ENCODE peak calls at places on chromosomes 7 and 10, in six cellular contexts. F is heart left ventricle, R is ovary, A is body of pancreas, I is transverse colon, B is suprapubic skin. T is an unnamed sample.

GRCh38 chr10:84244651-84245270 is at the start of gene RGR:
- DNase-seq in F (peak; percentile 49), I (no peak), R (no peak), B (peak; percentile 74), A (no peak), T (peak; percentile 48)

GRCh38 chr7:134854816-134855215 is 75.4 kb downstream of the CALD1 start:
- DNase-seq in F (peak; percentile 41), R (no peak), B (no peak), I (no peak), A (no peak), T (no peak)

GRCh38 chr10:22615819-22616499 is 98.4 kb downstream of the PIP4K2A start:
- DNase-seq in R (no peak), A (peak; percentile 20), F (peak; percentile 35), I (peak; percentile 65), B (no peak), T (peak; percentile 86)

GRCh38 chr7:8190121-8190895 is 71.7 kb downstream of the ICA1 start:
- DNase-seq in I (peak; percentile 59), R (peak; percentile 33), F (peak; percentile 36), A (peak; percentile 43), B (no peak), T (peak; percentile 86)

GRCh38 chr10:17538941-17539340 is 78.2 kb downstream of the HACD1 start:
- DNase-seq in F (no peak), R (no peak), A (no peak), B (no peak), I (no peak), T (no peak)

GRCh38 chr7:63065684-63066083 is 933.0 kb upstream of the ZNF722 start:
- DNase-seq in B (no peak), F (no peak), I (no peak), A (no peak), R (no peak), T (no peak)

GRCh38 chr10:45557275-45557905 is 115.2 kb downstream of the ZFAND4 start:
- DNase-seq in A (no peak), R (no peak), I (no peak), B (no peak), F (no peak), T (no peak)

GRCh38 chr7:119572132-119572531 is 700.8 kb upstream of the KCND2 start:
- DNase-seq in A (no peak), I (no peak), R (no peak), B (no peak), F (no peak), T (no peak)

GRCh38 chr7:157726764-157727163 is 390.0 kb downstream of the DNAJB6 start:
- DNase-seq in F (no peak), I (no peak), R (no peak), B (no peak), A (no peak), T (no peak)

GRCh38 chr10:128274938-128275337 is 148.7 kb upstream of the MKI67 start:
- DNase-seq in B (no peak), F (no peak), R (no peak), I (no peak), A (no peak), T (no peak)

GRCh38 chr10:105743343-105744056 is 1102.4 kb downstream of the SORCS3 start:
- DNase-seq in F (peak; percentile 61), A (peak; percentile 28), R (no peak), B (no peak), I (no peak), T (no peak)

GRCh38 chr10:103917326-103918052 is 495 bp downstream of the STN1 start:
- DNase-seq in I (peak; percentile 61), B (peak; percentile 85), F (peak; percentile 54), R (peak; percentile 50), A (peak; percentile 63), T (peak; percentile 65)

GRCh38 chr7:140639366-140640053 is 1.1 kb downstream of the DENND2A start:
- DNase-seq in R (peak; percentile 50), I (no peak), F (peak; percentile 70), A (no peak), B (no peak), T (no peak)

GRCh38 chr7:91668217-91668616 is 212.3 kb downstream of the MTERF1 start:
- DNase-seq in F (no peak), A (no peak), I (no peak), B (no peak), R (no peak), T (no peak)

GRCh38 chr10:48604408-48605263 is at the start of gene ARHGAP22:
- DNase-seq in I (peak; percentile 29), B (no peak), A (no peak), F (peak; percentile 48), R (peak; percentile 25), T (peak; percentile 56)

GRCh38 chr7:80724249-80724871 is 85.9 kb downstream of the CD36 start:
- DNase-seq in F (no peak), I (no peak), A (no peak), B (no peak), R (no peak), T (no peak)

GRCh38 chr7:84102213-84102612 is 92.4 kb downstream of the SEMA3A start:
- DNase-seq in I (no peak), B (no peak), F (no peak), A (no peak), R (no peak), T (no peak)

GRCh38 chr7:132739271-132739955 is 163.1 kb upstream of the PLXNA4 start:
- DNase-seq in A (no peak), I (no peak), B (no peak), F (peak; percentile 49), R (no peak), T (no peak)

GRCh38 chr10:14971867-14972448 is 12.8 kb downstream of the MEIG1 start:
- DNase-seq in A (peak; percentile 34), B (no peak), I (peak; percentile 38), R (no peak), F (no peak), T (peak; percentile 69)

GRCh38 chr7:76125560-76125959 is 76.1 kb upstream of the SRRM3 start:
- DNase-seq in A (no peak), I (no peak), B (no peak), R (no peak), F (no peak), T (no peak)

GRCh38 chr10:70579234-70580002 is 23.1 kb downstream of the PRF1 start:
- DNase-seq in R (no peak), A (no peak), F (no peak), B (no peak), I (no peak), T (no peak)

GRCh38 chr10:14093735-14094484 is 236.8 kb downstream of the FRMD4A start:
- DNase-seq in I (no peak), B (no peak), F (no peak), A (no peak), R (no peak), T (no peak)

GRCh38 chr10:108852211-108852610 is 1071.1 kb downstream of the XPNPEP1 start:
- DNase-seq in A (no peak), B (no peak), F (no peak), R (no peak), I (no peak), T (no peak)

GRCh38 chr10:87546971-87547413 is 42.3 kb downstream of the MINPP1 start:
- DNase-seq in R (no peak), A (no peak), B (no peak), I (no peak), F (no peak), T (no peak)

GRCh38 chr7:149727541-149728476 is 45.6 kb downstream of the ZNF467 start:
- DNase-seq in B (no peak), R (no peak), A (no peak), F (no peak), I (no peak), T (peak; percentile 2)

GRCh38 chr10:26566525-26567348 is 128.6 kb downstream of the APBB1IP start:
- DNase-seq in A (no peak), R (no peak), B (no peak), I (no peak), F (no peak), T (no peak)
- H3K4me3 ChIP-seq in A (peak overlapping the region; percentile 20), R (peak overlapping the region; percentile 24), B (peak overlapping the region; percentile 47), I (peak overlapping the region; percentile 14), F (peak overlapping the region; percentile 47), T (peak overlapping the region; percentile 45)

GRCh38 chr10:126252884-126253612 is 135.2 kb downstream of the ADAM12 start:
- DNase-seq in R (peak; percentile 64), A (no peak), F (peak; percentile 40), I (no peak), B (no peak), T (no peak)

GRCh38 chr10:126247454-126247975 is 140.8 kb downstream of the ADAM12 start:
- DNase-seq in I (peak; percentile 13), R (peak; percentile 77), B (no peak), A (peak; percentile 45), F (peak; percentile 39), T (peak; percentile 65)

GRCh38 chr10:126250527-126251310 is 137.6 kb downstream of the ADAM12 start:
- DNase-seq in A (no peak), F (no peak), R (no peak), I (no peak), B (no peak), T (no peak)

GRCh38 chr10:126251778-126252407 is 136.4 kb downstream of the ADAM12 start:
- DNase-seq in A (no peak), I (no peak), B (no peak), F (no peak), R (no peak), T (no peak)

GRCh38 chr10:126250045-126250444 is 138.2 kb downstream of the ADAM12 start:
- DNase-seq in A (no peak), B (no peak), R (no peak), F (no peak), I (no peak), T (no peak)
- H3K4me1 ChIP-seq in A (no peaks in the 10 kb centered on the region), B (peaks cover 22% of the 10 kb centered on the region), R (peaks cover 25% of the 10 kb centered on the region), F (peaks cover 8% of the 10 kb centered on the region), I (no peaks in the 10 kb centered on the region), T (peaks cover 5% of the 10 kb centered on the region)

DNA sequence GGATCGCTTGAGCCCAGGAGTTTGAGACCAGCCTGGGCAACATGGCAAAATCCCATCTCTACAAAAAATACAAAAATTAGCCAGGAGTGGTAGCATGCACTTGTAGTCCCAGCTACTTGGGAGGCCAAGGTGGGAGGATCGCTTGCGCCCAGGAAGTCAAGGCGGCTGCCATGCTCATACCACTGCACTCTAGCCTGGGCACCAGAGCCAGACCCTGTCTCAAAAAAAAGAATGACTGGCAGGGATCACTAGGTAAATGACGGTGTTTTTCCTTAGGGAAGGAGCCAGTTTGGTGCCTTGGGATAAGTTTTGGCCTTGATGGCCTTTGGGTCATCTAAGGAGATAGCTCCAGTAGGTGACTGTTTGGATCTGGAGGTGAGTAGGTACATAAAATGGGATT is 8.9 kb downstream of the TMEM248 start:
- DNase-seq in R (no peak), B (no peak), I (no peak), A (no peak), F (no peak), T (no peak)
- TF ChIP-seq POLR2A in R (no peak), B (no peak), I (no peak), A (no peak), F (no peak), T (no peak)

GRCh38 chr10:109924947-109925620 is 1.8 kb upstream of the XPNPEP1 start:
- DNase-seq in A (no peak), R (no peak), F (no peak), B (no peak), I (no peak), T (no peak)

GRCh38 chr10:109922353-109922975 is 847 bp downstream of the XPNPEP1 start:
- DNase-seq in R (no peak), B (no peak), I (no peak), A (no peak), F (no peak), T (no peak)

GRCh38 chr10:109926141-109926745 is 2.9 kb upstream of the XPNPEP1 start:
- DNase-seq in R (no peak), A (no peak), I (no peak), B (no peak), F (no peak), T (no peak)

GRCh38 chr10:109922976-109923921 is at the start of gene XPNPEP1:
- DNase-seq in F (peak; percentile 90), I (peak; percentile 91), B (peak; percentile 93), A (peak; percentile 90), R (peak; percentile 87), T (peak; percentile 93)

GRCh38 chr10:109924100-109924499 is 789 bp upstream of the XPNPEP1 start:
- DNase-seq in I (no peak), R (no peak), F (no peak), B (no peak), A (no peak), T (no peak)
- H3K4me3 ChIP-seq in I (no peak overlapping the region), R (no peak overlapping the region), F (peak overlapping the region; percentile 99), B (peak overlapping the region; percentile 98), A (no peak overlapping the region), T (no peak overlapping the region)